ENCODE peak calls at places on chromosomes 4 and X, in seven cellular contexts. R is activated B cell treated with CpG ODN at 0.5 μM for 24 hours, W is thoracic aorta, D is heart right ventricle, L is Calu3, V is neural crest cell, S is mesothelial cell of epicardium. O is an unnamed sample.

GRCh38 chrX:41507899-41508298 is 60.8 kb downstream of the NYX start:
- DNase-seq in S (no peak), R (no peak), D (no peak), V (no peak), L (no peak), W (no peak), O (no peak)

GRCh38 chr4:6123976-6124375 is 76.4 kb downstream of the JAKMIP1 start:
- DNase-seq in L (no peak), S (no peak), W (no peak), D (no peak), R (no peak), V (no peak), O (no peak)

GRCh38 chr4:123449780-123450179 is 53.2 kb downstream of the SPRY1 start:
- DNase-seq in R (no peak), V (no peak), W (no peak), S (no peak), L (no peak), D (no peak), O (no peak)

GRCh38 chr4:138851626-138852443 is 163.7 kb upstream of the NOCT start:
- DNase-seq in L (no peak), S (no peak), D (no peak), R (no peak), W (no peak), V (no peak), O (no peak)

GRCh38 chr4:38858097-38858420 is 1.4 kb upstream of the TLR6 start:
- DNase-seq in L (no peak), D (no peak), W (no peak), S (no peak), V (no peak), R (no peak), O (no peak)

GRCh38 chr4:11421116-11421515 is 7.6 kb downstream of the HS3ST1 start:
- DNase-seq in W (no peak), D (no peak), V (no peak), L (no peak), R (no peak), S (no peak), O (no peak)

GRCh38 chr4:122326908-122327307 is 51.9 kb upstream of the ADAD1 start:
- DNase-seq in D (no peak), S (no peak), L (no peak), W (no peak), R (no peak), V (no peak), O (no peak)

GRCh38 chr4:158068063-158068462 is 104.8 kb downstream of the GASK1B start:
- DNase-seq in R (no peak), L (no peak), V (no peak), D (no peak), W (no peak), S (no peak), O (no peak)

GRCh38 chr4:183798249-183798920 is 106.7 kb upstream of the STOX2 start:
- DNase-seq in R (no peak), V (no peak), W (no peak), S (no peak), D (no peak), L (no peak), O (no peak)

GRCh38 chrX:39813631-39814246 is 284.0 kb downstream of the BCOR start:
- DNase-seq in R (no peak), W (peak), S (no peak), V (no peak), L (peak), D (peak), O (peak)

GRCh38 chr4:79913581-79913980 is 159.4 kb downstream of the ANTXR2 start:
- DNase-seq in D (no peak), L (no peak), S (no peak), W (no peak), V (no peak), R (no peak), O (no peak)

GRCh38 chr4:92551616-92552015 is 247.8 kb downstream of the GRID2 start:
- DNase-seq in D (no peak), L (no peak), V (no peak), W (no peak), S (no peak), R (no peak), O (no peak)
- TF ChIP-seq CTCF in D (no peak), L (no peak), V (no peak), W (no peak), S (no peak), R (no peak), O (no peak)

GRCh38 chr4:52172166-52172565 is 121.1 kb downstream of the SPATA18 start:
- DNase-seq in W (no peak), V (no peak), D (no peak), S (no peak), R (no peak), L (no peak), O (no peak)
- TF ChIP-seq CTCF in W (no peak), V (no peak), D (no peak), S (no peak), R (no peak), L (no peak), O (no peak)

GRCh38 chr4:162839814-162840213 is 326.9 kb downstream of the NAF1 start:
- DNase-seq in W (no peak), S (no peak), D (no peak), V (no peak), L (no peak), R (no peak), O (no peak)
- TF ChIP-seq CTCF in W (no peak), S (no peak), D (no peak), V (peak), L (no peak), R (no peak), O (no peak)

GRCh38 chr4:151442002-151442401 is 33.0 kb downstream of the FHIP1A start:
- DNase-seq in L (no peak), S (no peak), V (no peak), W (no peak), R (no peak), D (no peak), O (no peak)

GRCh38 chr4:151443777-151444176 is 34.8 kb downstream of the FHIP1A start:
- DNase-seq in R (no peak), L (no peak), W (no peak), V (no peak), S (no peak), D (no peak), O (no peak)

GRCh38 chr4:151443247-151443646 is 34.3 kb downstream of the FHIP1A start:
- DNase-seq in V (no peak), R (no peak), S (no peak), L (no peak), W (no peak), D (no peak), O (no peak)

GRCh38 chr4:151446208-151446607 is 37.2 kb downstream of the FHIP1A start:
- DNase-seq in D (no peak), V (no peak), L (no peak), W (no peak), R (no peak), S (no peak), O (no peak)
- TF ChIP-seq CTCF in D (no peak), V (no peak), L (no peak), W (no peak), R (no peak), S (no peak), O (no peak)

GRCh38 chr4:13601060-13601459 is 26.5 kb downstream of the BOD1L1 start:
- DNase-seq in L (no peak), R (no peak), V (no peak), S (no peak), W (no peak), D (no peak), O (no peak)
- TF ChIP-seq CTCF in L (no peak), R (no peak), V (no peak), S (no peak), W (no peak), D (no peak), O (no peak)

DNA sequence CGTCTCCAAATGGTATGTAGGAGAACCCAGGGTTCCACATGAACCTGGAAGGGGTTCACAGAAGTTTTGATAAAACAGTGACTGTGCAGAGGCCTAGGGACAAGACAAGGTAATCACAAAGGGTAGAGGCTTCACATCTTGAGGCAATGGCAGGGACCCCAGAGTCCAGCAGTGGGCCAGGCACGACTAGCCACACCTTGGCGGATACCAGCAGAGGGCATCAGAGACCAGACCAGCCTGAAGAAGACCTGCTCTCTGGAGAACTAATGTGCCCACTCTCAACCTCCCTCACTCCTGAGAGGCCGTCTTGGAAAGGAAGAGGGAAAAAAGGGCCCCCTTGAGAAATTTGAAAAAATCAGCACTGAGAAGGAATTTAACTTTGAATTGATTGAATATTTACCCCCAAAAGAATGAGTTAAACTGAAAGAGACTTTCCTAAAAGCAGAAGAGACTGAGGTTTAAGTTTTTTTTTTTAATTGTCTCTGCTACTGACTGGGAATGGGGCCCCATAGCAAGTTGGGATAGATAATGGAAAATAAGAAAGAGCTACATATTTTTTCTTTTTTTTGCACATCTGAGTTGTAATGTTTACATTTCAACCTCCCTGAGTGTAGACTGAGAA is 243.8 kb upstream of the JADE1 start:
- DNase-seq in D (no peak), V (peak), W (no peak), S (no peak), L (peak), R (no peak), O (no peak)
- TF ChIP-seq CTCF in D (peak), V (peak), W (peak), S (no peak), L (peak), R (no peak), O (peak)

GRCh38 chr4:67678612-67679011 is 22.3 kb downstream of the UBA6 start:
- DNase-seq in V (no peak), W (no peak), S (no peak), D (no peak), R (no peak), L (no peak), O (no peak)

GRCh38 chr4:67668315-67668714 is 32.6 kb downstream of the UBA6 start:
- DNase-seq in W (no peak), R (no peak), L (no peak), S (no peak), D (no peak), V (no peak), O (no peak)

GRCh38 chr4:67674098-67674497 is 26.9 kb downstream of the UBA6 start:
- DNase-seq in W (no peak), D (no peak), R (no peak), L (no peak), S (no peak), V (no peak), O (no peak)
- TF ChIP-seq CTCF in W (no peak), D (no peak), R (no peak), L (no peak), S (peak), V (peak), O (no peak)

DNA sequence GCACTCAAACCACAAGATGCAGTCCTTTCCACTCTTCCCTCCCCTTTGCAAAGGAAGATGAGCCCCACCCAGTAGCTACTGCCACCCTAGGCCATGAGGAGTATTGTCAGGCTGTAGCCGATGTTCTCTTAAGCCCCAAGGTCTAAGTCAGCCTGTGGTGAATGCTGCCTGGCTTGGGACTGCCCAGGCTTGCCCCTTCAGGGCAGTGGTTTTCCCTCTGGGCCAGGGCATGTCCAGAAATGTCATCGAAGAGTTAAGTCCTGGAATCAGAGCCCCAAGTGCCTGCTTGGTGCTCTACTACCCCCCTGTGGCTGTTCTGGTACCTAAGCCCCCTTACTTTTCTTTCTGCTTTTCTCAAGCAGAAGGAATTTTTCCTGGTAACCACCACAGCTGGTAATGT is 11.8 kb upstream of the PGK1 start:
- DNase-seq in S (no peak), L (peak), D (no peak), R (no peak), V (no peak), W (no peak), O (no peak)
- TF ChIP-seq CTCF in S (peak), L (peak), D (no peak), R (no peak), V (peak), W (no peak), O (no peak)